ENCODE peak calls at places on chromosomes 12 and 14, in four cellular contexts. F is GM12878, T is K562, W is HL-60. V is an unnamed sample.
A peak's percentile ranks its signal among the peaks of the same experiment; 100 is the strongest.

GRCh38 chr12:47216150-47216677 is 136.5 kb upstream of the AMIGO2 start:
- DNase-seq in T (no peak), F (peak; percentile 74), W (peak; percentile 78), V (no peak)

GRCh38 chr12:56007148-56007891 is 10.2 kb downstream of the SUOX start:
- DNase-seq in F (peak; percentile 45), T (peak; percentile 93), W (no peak), V (peak; percentile 93)

GRCh38 chr12:8145754-8146415 is 10.9 kb upstream of the ZNF705A start:
- DNase-seq in F (no peak), T (no peak), W (no peak), V (no peak)

GRCh38 chr14:70415788-70416187 is 1.1 kb downstream of the SYNJ2BP start:
- DNase-seq in W (no peak), F (no peak), T (no peak), V (no peak)

GRCh38 chr14:96754845-96755184 is 42.4 kb upstream of the VRK1 start:
- DNase-seq in W (no peak), F (no peak), T (no peak), V (no peak)

GRCh38 chr14:64953661-64954060 is 11.1 kb upstream of the GPX2 start:
- DNase-seq in W (no peak), T (no peak), F (no peak), V (no peak)

GRCh38 chr14:99268776-99269510 is 3.1 kb downstream of the BCL11B start:
- DNase-seq in F (no peak), W (no peak), T (no peak), V (no peak)

GRCh38 chr14:88143817-88144216 is 138.9 kb downstream of the GPR65 start:
- DNase-seq in W (no peak), T (no peak), F (no peak), V (no peak)

GRCh38 chr14:90654831-90655276 is 161.4 kb downstream of the TTC7B start:
- DNase-seq in F (no peak), W (no peak), T (no peak), V (no peak)

GRCh38 chr14:33026850-33027420 is 88.3 kb downstream of the NPAS3 start:
- DNase-seq in W (no peak), T (no peak), F (no peak), V (no peak)

GRCh38 chr14:36655963-36656768 is 5.5 kb upstream of the PAX9 start:
- DNase-seq in W (no peak), T (no peak), F (no peak), V (no peak)

GRCh38 chr12:3884671-3885070 is 11.5 kb upstream of the PARP11 start:
- DNase-seq in F (no peak), W (no peak), T (no peak), V (no peak)

GRCh38 chr14:98325761-98326160 is 946.2 kb downstream of the BCL11B start:
- DNase-seq in T (no peak), W (no peak), F (no peak), V (no peak)

GRCh38 chr12:24608637-24609285 is 340.1 kb downstream of the BCAT1 start:
- DNase-seq in F (no peak), T (no peak), W (no peak), V (no peak)

GRCh38 chr12:4244868-4245267 is 28.7 kb upstream of the CCND2 start:
- DNase-seq in T (no peak), W (no peak), F (no peak), V (no peak)

GRCh38 chr12:47080725-47081502 is 1.2 kb upstream of the AMIGO2 start:
- DNase-seq in F (no peak), W (no peak), T (peak; percentile 27), V (no peak)

GRCh38 chr12:13962699-13963098 is 18.7 kb downstream of the GRIN2B start:
- DNase-seq in F (no peak), W (no peak), T (peak; percentile 29), V (no peak)

GRCh38 chr12:79927772-79928474 is 7.0 kb downstream of the PPP1R12A start:
- DNase-seq in T (peak; percentile 37), W (peak; percentile 52), F (peak; percentile 70), V (no peak)

GRCh38 chr12:53623986-53624385 is 2.2 kb downstream of the ATF7 start:
- DNase-seq in T (peak; percentile 23), W (no peak), F (no peak), V (no peak)

GRCh38 chr14:55241673-55242072 is 29.5 kb upstream of the FBXO34 start:
- DNase-seq in W (no peak), T (no peak), F (no peak), V (no peak)

GRCh38 chr14:30214456-30215090 is 286.9 kb upstream of the PRKD1 start:
- DNase-seq in W (peak; percentile 4), T (peak; percentile 22), F (peak; percentile 8), V (no peak)

GRCh38 chr14:88247228-88247627 is 75.8 kb downstream of the KCNK10 start:
- DNase-seq in W (no peak), T (no peak), F (no peak), V (no peak)

GRCh38 chr12:111430418-111431353 is 25.0 kb downstream of the SH2B3 start:
- DNase-seq in T (no peak), F (no peak), W (no peak), V (no peak)

GRCh38 chr14:104291123-104292000 is 153.0 kb downstream of the KIF26A start:
- DNase-seq in W (no peak), F (no peak), T (no peak), V (no peak)

GRCh38 chr12:112900298-112901145 is 6.2 kb upstream of the OAS1 start:
- DNase-seq in T (peak; percentile 46), W (peak; percentile 36), F (no peak), V (no peak)

DNA sequence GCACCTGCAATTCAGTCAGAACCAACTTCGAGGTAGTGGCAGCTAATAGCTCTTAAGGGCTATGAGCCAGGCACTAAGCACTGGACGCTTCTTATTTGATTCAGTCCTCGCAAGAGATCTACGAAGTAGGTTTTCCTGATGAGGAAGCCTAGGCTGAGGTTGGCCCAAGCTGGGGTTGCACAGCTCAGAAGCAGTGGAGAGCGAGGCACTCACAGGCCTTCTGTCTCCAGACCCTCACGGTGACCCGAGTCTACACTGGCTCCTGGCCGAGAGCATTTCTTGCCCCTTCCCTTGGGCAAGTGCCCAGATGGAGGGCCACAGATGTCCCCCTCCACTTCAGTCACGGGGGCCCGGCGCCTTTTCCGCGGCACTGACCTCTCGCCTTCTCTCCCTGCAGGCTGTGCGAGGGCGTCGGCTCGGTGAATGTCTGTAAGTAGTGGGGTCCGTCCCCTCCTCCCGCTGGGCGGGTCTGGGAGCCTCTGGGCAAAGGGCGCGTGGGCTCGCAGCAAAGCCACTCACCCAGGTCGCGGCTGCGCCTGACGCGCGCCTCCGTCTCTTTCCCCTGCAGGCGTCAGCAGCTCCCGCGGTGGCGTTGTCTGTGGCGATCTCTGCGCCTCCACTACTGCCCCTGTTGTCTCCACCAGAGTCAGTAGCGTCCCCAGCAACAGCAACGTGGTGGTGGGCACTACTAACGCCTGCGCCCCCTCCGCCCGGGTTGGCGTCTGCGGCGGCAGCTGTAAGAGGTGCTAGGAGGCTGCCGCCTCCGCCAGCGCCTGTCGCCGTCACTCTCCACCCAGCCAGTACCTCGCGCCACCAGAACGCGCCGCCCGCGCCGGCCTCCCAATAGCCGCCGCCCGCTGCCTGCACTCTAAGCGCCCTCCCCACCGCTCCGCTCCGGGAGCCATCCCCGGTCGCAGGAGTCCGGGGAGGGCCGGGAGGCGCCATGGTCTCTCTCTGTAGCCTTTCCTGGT is 13.1 kb downstream of the KRT83 start:
- DNase-seq in F (no peak), W (no peak), T (no peak), V (peak; percentile 65)
- TF ChIP-seq SPI1 in F (no peak), W (no peak), T (no peak), V (no peak)

DNA sequence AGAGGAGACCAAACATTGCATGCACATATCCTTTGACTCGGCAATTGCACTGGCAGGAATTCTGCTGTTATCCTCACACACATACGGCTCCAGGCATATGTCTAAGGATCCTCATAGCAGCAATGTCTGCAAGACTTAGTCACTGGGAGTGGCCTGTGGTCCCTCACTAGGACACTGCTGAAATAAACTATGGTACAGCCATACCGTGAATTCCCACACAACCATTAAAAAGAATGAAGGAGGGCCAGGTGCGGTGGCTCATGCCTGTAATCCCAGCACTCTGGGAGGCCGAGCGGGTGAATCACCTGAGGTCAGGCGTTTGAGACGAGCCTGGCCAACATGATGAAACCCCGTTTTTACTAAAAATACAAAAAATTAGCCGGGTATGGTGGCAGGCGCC is 105.1 kb downstream of the ZFP36L1 start:
- DNase-seq in W (no peak), F (no peak), T (no peak), V (no peak)
- TF ChIP-seq SPI1 in W (no peak), F (no peak), T (no peak), V (no peak)

GRCh38 chr14:34501997-34502396 is 37.5 kb downstream of the EAPP start:
- DNase-seq in F (no peak), T (no peak), W (no peak), V (no peak)

GRCh38 chr14:34496007-34496678 is 34.1 kb upstream of the SPTSSA start:
- DNase-seq in W (no peak), F (no peak), T (no peak), V (no peak)

GRCh38 chr14:34496679-34497513 is 34.9 kb upstream of the SPTSSA start:
- DNase-seq in W (peak; percentile 53), F (no peak), T (peak; percentile 81), V (no peak)

GRCh38 chr14:34501004-34501580 is 38.4 kb downstream of the EAPP start:
- DNase-seq in T (no peak), F (no peak), W (no peak), V (no peak)

DNA sequence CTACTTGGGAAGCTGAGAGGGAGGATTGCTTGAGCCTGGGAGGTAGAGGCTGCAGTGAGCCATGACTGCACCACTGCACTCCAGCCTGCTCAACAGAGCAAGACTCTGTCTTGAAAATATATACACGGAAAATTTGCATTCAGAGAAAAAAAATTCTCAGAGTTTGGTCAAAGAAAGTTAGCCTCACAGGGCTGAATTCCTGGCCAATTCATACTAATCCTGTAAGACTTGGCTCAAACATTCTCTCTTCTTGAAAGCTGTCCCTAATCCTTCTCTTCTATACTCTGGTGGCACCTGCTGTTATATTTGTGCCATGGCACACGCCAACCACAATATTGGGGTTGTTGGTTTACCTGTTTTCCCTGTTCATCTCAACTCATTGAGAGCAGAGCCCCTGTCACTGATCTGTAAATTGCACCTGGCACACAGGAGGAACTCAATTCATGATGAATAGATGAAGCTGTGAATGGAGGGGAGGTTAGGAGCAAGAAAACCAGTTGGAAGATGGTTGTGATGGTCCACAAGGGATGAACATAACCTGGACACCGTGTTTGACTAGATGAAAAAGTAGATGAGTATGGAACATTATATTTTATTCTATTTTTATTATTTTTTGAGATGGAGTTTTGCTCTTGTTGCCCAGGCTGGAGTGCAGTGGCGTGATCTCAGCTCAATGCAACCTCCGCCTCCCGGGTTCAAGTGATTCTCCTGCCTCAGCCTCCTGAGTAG is 36.8 kb upstream of the SPTSSA start:
- DNase-seq in W (no peak), F (no peak), T (no peak), V (no peak)
- TF ChIP-seq SPI1 in W (no peak), F (no peak), T (no peak), V (no peak)

DNA sequence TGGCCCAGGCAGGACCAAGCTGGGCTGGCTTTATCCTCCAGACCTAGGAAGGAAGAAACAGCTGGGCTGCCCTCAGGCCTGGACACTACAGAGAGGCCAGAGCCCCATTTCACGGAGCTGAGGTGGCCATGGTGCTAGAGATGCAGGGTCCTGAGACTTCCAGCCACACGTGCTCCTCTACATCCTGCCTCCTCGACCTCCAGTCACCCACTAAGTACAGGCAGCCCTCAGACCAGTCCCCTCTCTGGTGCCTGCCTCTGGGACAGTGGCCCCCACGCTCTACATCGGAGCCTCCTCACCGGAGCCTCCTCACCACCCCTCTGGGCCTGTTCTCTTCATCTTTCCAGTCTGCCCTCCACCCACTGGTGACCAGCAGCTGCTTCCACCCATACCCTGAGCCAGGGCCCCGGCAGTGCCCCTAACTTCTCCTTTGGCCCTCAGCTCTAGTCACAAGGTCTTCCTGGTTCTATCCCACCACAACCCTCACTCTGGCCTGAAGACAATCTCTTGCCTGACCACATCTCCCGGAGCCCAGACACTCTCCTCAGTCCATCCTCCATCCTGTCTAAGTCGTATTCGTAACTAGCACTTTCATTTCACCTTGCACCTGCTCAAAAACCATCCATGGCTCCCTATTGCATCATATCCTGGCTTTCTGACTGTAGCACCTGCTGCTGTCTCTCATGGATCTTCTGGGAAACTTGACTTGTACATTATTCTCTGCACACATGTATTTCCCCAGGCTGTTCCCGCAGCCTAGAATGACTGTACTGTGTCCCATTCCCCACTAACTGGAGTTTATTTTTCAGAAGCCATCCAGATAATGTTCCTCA is 43.9 kb downstream of the DIO3 start:
- DNase-seq in F (no peak), T (no peak), W (no peak), V (no peak)
- TF ChIP-seq SPI1 in F (no peak), T (no peak), W (no peak), V (no peak)